ENCODE peak calls at places on chromosomes 16 and 17, in four cellular contexts. T, F, N and J are unnamed samples.

GRCh38 chr16:22970191-22970845 is 156.4 kb downstream of the HS3ST2 start:
- DNase-seq in T (no peak), F (no peak), N (no peak), J (no peak)

GRCh38 chr17:57338257-57338919 is 82.1 kb downstream of the MSI2 start:
- DNase-seq in T (no peak), F (no peak), N (no peak), J (no peak)

GRCh38 chr16:3520398-3520797 is 19.6 kb downstream of the CLUAP1 start:
- DNase-seq in T (no peak), F (no peak), N (no peak), J (no peak)

GRCh38 chr16:86546638-86547013 is 8.4 kb downstream of the MTHFSD start:
- DNase-seq in T (no peak), F (no peak), N (no peak), J (no peak)

GRCh38 chr17:9367186-9367585 is 208.4 kb downstream of the STX8 start:
- DNase-seq in T (no peak), F (no peak), N (no peak), J (no peak)

GRCh38 chr17:45319239-45319703 is 2.5 kb upstream of the MAP3K14 start:
- DNase-seq in T (no peak), F (no peak), N (no peak), J (no peak)

GRCh38 chr16:21656795-21657768 is 4.7 kb upstream of the IGSF6 start:
- DNase-seq in T (no peak), F (peak; percentile 75), N (no peak), J (peak; percentile 63)

GRCh38 chr16:75506567-75506966 is 11.3 kb upstream of the CHST6 start:
- DNase-seq in T (no peak), F (peak; percentile 79), N (peak; percentile 55), J (no peak)

GRCh38 chr17:21287703-21288449 is 3.4 kb downstream of the MAP2K3 start:
- DNase-seq in T (peak; percentile 95), F (peak; percentile 97), N (peak; percentile 99), J (peak; percentile 97)

GRCh38 chr16:49277766-49278566 is 3.7 kb downstream of the CBLN1 start:
- DNase-seq in T (no peak), F (no peak), N (no peak), J (no peak)

GRCh38 chr16:29975811-29976511 is 2.3 kb downstream of the TAOK2 start:
- DNase-seq in T (no peak), F (no peak), N (no peak), J (peak; percentile 70)
- H3K27ac ChIP-seq in T (peak overlapping the region; percentile 94), F (peak overlapping the region; percentile 2), N (peak overlapping the region; percentile 95), J (peak overlapping the region; percentile 81)

GRCh38 chr17:78602246-78602645 is 25.1 kb upstream of the DNAH17 start:
- DNase-seq in T (no peak), F (no peak), N (no peak), J (no peak)

GRCh38 chr17:78608122-78608803 is 31.1 kb upstream of the DNAH17 start:
- DNase-seq in T (no peak), F (no peak), N (no peak), J (no peak)

GRCh38 chr17:78605886-78606285 is 28.7 kb upstream of the DNAH17 start:
- DNase-seq in T (no peak), F (no peak), N (no peak), J (no peak)

GRCh38 chr17:78607061-78607460 is 29.9 kb upstream of the DNAH17 start:
- DNase-seq in T (no peak), F (no peak), N (no peak), J (no peak)

GRCh38 chr17:78605429-78605828 is 28.2 kb upstream of the DNAH17 start:
- DNase-seq in T (no peak), F (no peak), N (no peak), J (no peak)
- TF ChIP-seq POLR2AphosphoS5 in T (no peak), F (no peak), N (no peak), J (no peak)

GRCh38 chr16:25009822-25010221 is 5.3 kb downstream of the ARHGAP17 start:
- DNase-seq in T (no peak), F (no peak), N (no peak), J (peak; percentile 28)

GRCh38 chr16:25010542-25010941 is 4.6 kb downstream of the ARHGAP17 start:
- DNase-seq in T (no peak), F (no peak), N (no peak), J (no peak)

GRCh38 chr16:25006504-25007055 is 8.6 kb downstream of the ARHGAP17 start:
- DNase-seq in T (no peak), F (peak; percentile 78), N (peak; percentile 39), J (peak; percentile 66)

GRCh38 chr16:25005445-25006306 is 9.5 kb downstream of the ARHGAP17 start:
- DNase-seq in T (no peak), F (no peak), N (no peak), J (no peak)

DNA sequence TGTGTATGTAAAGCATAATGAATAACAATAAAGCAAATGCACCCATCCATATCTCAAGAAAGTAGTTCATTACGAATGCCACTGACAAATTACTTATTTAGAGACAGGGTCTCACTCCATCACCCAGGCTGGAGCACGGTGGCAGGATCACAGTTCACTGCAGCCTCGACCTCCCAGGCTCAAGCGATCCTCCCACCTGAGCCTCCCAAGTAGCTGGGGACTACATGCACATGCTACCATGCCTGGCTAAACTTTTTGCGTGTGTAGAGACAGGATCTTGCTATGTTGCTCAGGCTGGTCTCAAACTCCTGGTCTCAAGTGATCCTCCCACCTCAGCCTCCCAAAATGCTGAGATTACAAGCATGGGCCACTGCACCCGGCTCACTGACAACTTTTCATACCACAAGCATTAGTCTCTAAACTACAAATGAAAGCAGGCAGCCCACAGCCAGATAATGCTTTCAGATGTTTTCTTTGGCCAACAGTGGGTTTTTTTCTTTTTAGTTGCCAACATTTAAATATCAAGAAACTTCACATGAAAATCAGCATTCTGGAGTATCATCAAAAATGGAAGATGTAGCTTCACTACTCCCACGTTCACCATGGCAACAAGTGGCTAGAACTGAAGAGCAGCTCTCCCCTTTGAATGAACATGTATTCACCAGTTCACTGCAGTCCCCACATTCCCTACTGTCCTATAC is 7.7 kb downstream of the ARHGAP17 start:
- DNase-seq in T (no peak), F (no peak), N (no peak), J (peak; percentile 67)
- H3K27ac ChIP-seq in T (no peak overlapping the region), F (no peak overlapping the region), N (no peak overlapping the region), J (no peak overlapping the region)

DNA sequence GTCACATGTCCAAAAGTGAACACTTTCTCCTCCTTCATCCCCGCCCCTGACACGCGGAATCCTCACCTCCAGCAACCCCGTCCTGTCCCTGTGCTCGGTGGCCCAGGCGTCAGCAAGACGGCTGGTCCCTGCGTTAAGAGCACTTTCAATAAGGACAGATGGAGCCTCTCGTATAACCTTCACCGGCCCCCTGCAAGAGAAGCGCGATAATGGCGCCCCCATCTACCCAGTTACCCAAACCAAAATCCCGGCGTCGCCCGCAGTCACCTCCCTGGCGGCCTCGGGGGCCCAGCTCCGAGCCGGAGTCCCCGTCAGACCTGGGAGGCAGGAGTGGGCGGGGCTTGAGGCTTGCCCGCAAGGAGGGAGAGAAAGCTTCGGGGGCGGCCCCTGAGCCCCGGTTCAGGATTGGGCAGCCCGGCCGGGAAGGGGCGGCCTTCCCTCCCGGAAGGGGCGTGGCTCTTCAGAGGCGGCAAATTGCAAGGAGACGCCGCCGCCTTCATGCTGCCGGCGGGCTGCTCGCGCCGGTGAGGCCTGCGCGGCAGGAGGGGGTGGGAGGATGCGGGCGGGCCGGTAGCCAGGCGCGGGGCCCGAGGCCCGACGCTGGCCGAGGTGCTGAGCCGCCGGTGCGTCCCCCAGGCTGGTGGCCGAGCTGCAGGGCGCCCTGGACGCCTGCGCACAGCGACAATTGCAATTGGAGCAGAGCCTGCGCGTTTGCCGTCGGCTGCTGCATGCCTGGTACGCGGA is at the start of gene TEDC2:
- DNase-seq in T (peak; percentile 94), F (peak; percentile 92), N (peak; percentile 97), J (peak; percentile 97)
- TF ChIP-seq POLR2AphosphoS5 in T (no peak), F (peak; percentile 37), N (no peak), J (no peak)